ENCODE peak calls at places on chromosomes 6 and 20, in four cellular contexts. One of them, this sample, is unnamed.
A peak's percentile ranks its signal among the peaks of the same experiment; 100 is the strongest.

GRCh38 chr6:71080793-71081192 is 123.9 kb upstream of the B3GAT2 start:
- DNase-seq in fibroblast of lung: peak; percentile 57
- DNase-seq in HCT116: no peak
- DNase-seq in H9: no peak
- DNase-seq in this sample: peak; percentile 2

GRCh38 chr20:45343867-45344721 is 4.1 kb downstream of the SDC4 start:
- DNase-seq in fibroblast of lung: peak; percentile 93
- DNase-seq in HCT116: peak; percentile 72
- DNase-seq in H9: peak; percentile 51
- DNase-seq in this sample: peak; percentile 91

GRCh38 chr6:10505529-10505928 is 15.6 kb upstream of the GCNT2 start:
- DNase-seq in fibroblast of lung: no peak
- DNase-seq in HCT116: no peak
- DNase-seq in H9: no peak
- DNase-seq in this sample: no peak

GRCh38 chr6:2125158-2125557 is 120.2 kb downstream of the GMDS start:
- DNase-seq in fibroblast of lung: no peak
- DNase-seq in HCT116: no peak
- DNase-seq in H9: no peak
- DNase-seq in this sample: no peak

GRCh38 chr6:57006101-57006500 is 40.4 kb upstream of the KIAA1586 start:
- DNase-seq in fibroblast of lung: no peak
- DNase-seq in HCT116: no peak
- DNase-seq in H9: no peak
- DNase-seq in this sample: no peak

GRCh38 chr6:16511723-16512584 is 249.3 kb downstream of the ATXN1 start:
- DNase-seq in fibroblast of lung: no peak
- DNase-seq in HCT116: peak; percentile 71
- DNase-seq in H9: no peak
- DNase-seq in this sample: peak; percentile 14

GRCh38 chr6:121647905-121648304 is 212.5 kb downstream of the GJA1 start:
- DNase-seq in fibroblast of lung: peak; percentile 89
- DNase-seq in HCT116: no peak
- DNase-seq in H9: no peak
- DNase-seq in this sample: peak; percentile 12

GRCh38 chr20:24838551-24839530 is 110.2 kb upstream of the CST7 start:
- DNase-seq in fibroblast of lung: peak; percentile 42
- DNase-seq in HCT116: no peak
- DNase-seq in H9: no peak
- DNase-seq in this sample: peak; percentile 22

GRCh38 chr6:61886608-61887259 is 399.3 kb downstream of the KHDRBS2 start:
- DNase-seq in fibroblast of lung: no peak
- DNase-seq in HCT116: no peak
- DNase-seq in H9: no peak
- DNase-seq in this sample: no peak

GRCh38 chr6:160767019-160767646 is 65.1 kb downstream of the PLG start:
- DNase-seq in fibroblast of lung: peak; percentile 48
- DNase-seq in HCT116: no peak
- DNase-seq in H9: peak; percentile 82
- DNase-seq in this sample: peak; percentile 52

GRCh38 chr6:72646604-72647485 is 25.0 kb downstream of the KCNQ5 start:
- DNase-seq in fibroblast of lung: no peak
- DNase-seq in HCT116: no peak
- DNase-seq in H9: no peak
- DNase-seq in this sample: peak; percentile 53

GRCh38 chr6:35368038-35368887 is 25.9 kb downstream of the PPARD start:
- DNase-seq in fibroblast of lung: peak; percentile 84
- DNase-seq in HCT116: peak; percentile 93
- DNase-seq in H9: no peak
- DNase-seq in this sample: peak; percentile 46

GRCh38 chr6:138515657-138516056 is 16.4 kb upstream of the NHSL1 start:
- DNase-seq in fibroblast of lung: no peak
- DNase-seq in HCT116: no peak
- DNase-seq in H9: no peak
- DNase-seq in this sample: no peak

GRCh38 chr6:104580452-104580851 is 279.3 kb downstream of the HACE1 start:
- DNase-seq in fibroblast of lung: no peak
- DNase-seq in HCT116: no peak
- DNase-seq in H9: no peak
- DNase-seq in this sample: no peak

GRCh38 chr20:50520222-50520877 is 10.2 kb downstream of the PTPN1 start:
- DNase-seq in fibroblast of lung: no peak
- DNase-seq in HCT116: no peak
- DNase-seq in H9: no peak
- DNase-seq in this sample: no peak

GRCh38 chr6:105137388-105137787 is 42.4 kb downstream of the POPDC3 start:
- DNase-seq in fibroblast of lung: peak; percentile 17
- DNase-seq in HCT116: no peak
- DNase-seq in H9: no peak
- DNase-seq in this sample: peak; percentile 9

GRCh38 chr6:17093692-17094091 is 8.2 kb upstream of the STMND1 start:
- DNase-seq in fibroblast of lung: no peak
- DNase-seq in HCT116: no peak
- DNase-seq in H9: peak; percentile 40
- DNase-seq in this sample: no peak

GRCh38 chr6:27312146-27312949 is at the start of gene POM121L2:
- DNase-seq in fibroblast of lung: peak; percentile 36
- DNase-seq in HCT116: no peak
- DNase-seq in H9: peak; percentile 89
- DNase-seq in this sample: peak; percentile 73

GRCh38 chr6:34485321-34486060 is 19.6 kb downstream of the PACSIN1 start:
- DNase-seq in fibroblast of lung: no peak
- DNase-seq in HCT116: no peak
- DNase-seq in H9: no peak
- DNase-seq in this sample: no peak

GRCh38 chr6:105889902-105890301 is 196.2 kb upstream of the PRDM1 start:
- DNase-seq in fibroblast of lung: no peak
- DNase-seq in HCT116: no peak
- DNase-seq in H9: no peak
- DNase-seq in this sample: no peak

GRCh38 chr20:16518784-16519084 is 54.5 kb downstream of the KIF16B start:
- DNase-seq in fibroblast of lung: no peak
- DNase-seq in HCT116: no peak
- DNase-seq in H9: no peak
- DNase-seq in this sample: no peak

DNA sequence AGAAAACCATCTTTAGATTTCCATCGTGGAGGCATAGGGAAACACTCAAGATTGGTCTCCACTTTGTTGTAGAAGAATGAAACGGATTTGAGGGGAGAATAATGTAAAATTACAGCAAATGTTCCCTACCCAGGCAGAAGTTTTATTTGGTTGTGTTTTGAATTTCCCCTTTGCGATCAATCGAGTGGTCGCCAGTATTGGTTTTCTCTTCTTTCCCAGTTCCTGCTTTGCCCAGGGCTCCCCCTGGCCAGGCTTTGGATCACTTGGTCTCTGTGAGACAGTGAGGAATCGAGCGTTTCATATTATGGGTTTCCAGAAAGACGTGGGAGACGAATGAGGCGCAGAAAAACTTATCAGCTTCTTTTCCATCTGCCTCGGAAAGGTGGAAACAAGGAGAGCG is 7.3 kb upstream of the TBX18 start:
- DNase-seq in fibroblast of lung: no peak
- DNase-seq in HCT116: no peak
- DNase-seq in H9: peak; percentile 34
- DNase-seq in this sample: no peak
- H3K27me3 ChIP-seq in fibroblast of lung: peaks cover 62% of the 10 kb centered on the region
- H3K27me3 ChIP-seq in HCT116: peaks cover 2% of the 10 kb centered on the region
- H3K27me3 ChIP-seq in H9: peaks cover 68% of the 10 kb centered on the region
- H3K27me3 ChIP-seq in this sample: peaks cover 72% of the 10 kb centered on the region

GRCh38 chr6:46059608-46060007 is 43.9 kb upstream of the CLIC5 start:
- DNase-seq in fibroblast of lung: no peak
- DNase-seq in HCT116: no peak
- DNase-seq in H9: no peak
- DNase-seq in this sample: no peak
- H3K27me3 ChIP-seq in fibroblast of lung: no peaks in the 10 kb centered on the region
- H3K27me3 ChIP-seq in HCT116: no peaks in the 10 kb centered on the region
- H3K27me3 ChIP-seq in H9: no peaks in the 10 kb centered on the region
- H3K27me3 ChIP-seq in this sample: peaks cover 19% of the 10 kb centered on the region

GRCh38 chr6:170280689-170281045 is 10.2 kb downstream of the DLL1 start:
- DNase-seq in fibroblast of lung: no peak
- DNase-seq in HCT116: no peak
- DNase-seq in H9: no peak
- DNase-seq in this sample: no peak

GRCh38 chr6:170281331-170282292 is 9.3 kb downstream of the DLL1 start:
- DNase-seq in fibroblast of lung: no peak
- DNase-seq in HCT116: no peak
- DNase-seq in H9: no peak
- DNase-seq in this sample: no peak

GRCh38 chr6:170284126-170284773 is 6.6 kb downstream of the DLL1 start:
- DNase-seq in fibroblast of lung: no peak
- DNase-seq in HCT116: no peak
- DNase-seq in H9: no peak
- DNase-seq in this sample: no peak

GRCh38 chr6:170283212-170284081 is 7.4 kb downstream of the DLL1 start:
- DNase-seq in fibroblast of lung: no peak
- DNase-seq in HCT116: no peak
- DNase-seq in H9: no peak
- DNase-seq in this sample: no peak

DNA sequence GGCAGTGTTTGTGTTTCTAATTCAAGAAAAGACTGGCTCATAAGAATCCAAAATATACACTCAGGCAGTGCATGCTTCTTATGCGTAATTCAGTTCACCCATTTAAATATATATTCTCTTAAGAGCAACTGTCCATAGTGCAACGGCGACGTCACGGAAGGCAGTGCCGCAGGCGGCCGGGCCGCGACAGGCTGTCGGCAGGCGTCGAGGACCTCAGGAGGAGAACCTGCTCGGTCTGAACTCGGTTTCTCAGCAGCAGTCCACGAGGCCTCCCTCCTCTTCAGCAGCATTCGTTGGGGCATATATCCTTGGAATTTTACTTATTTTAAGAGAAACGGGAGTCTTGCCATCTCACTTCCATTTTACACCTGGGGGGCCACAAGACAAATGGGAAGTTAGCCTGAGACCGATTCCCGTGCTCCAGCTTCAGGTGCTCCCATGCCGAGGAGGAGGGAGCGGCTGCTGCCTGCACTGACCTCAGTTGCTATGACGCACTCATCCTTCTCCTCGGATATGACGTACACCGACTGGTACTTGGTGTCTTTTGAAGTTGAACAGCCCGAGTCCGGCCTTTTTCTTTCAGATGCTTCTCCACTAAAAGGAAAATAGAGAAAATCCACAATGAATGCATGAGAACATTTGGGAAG is 8.2 kb downstream of the DLL1 start:
- DNase-seq in fibroblast of lung: no peak
- DNase-seq in HCT116: no peak
- DNase-seq in H9: no peak
- DNase-seq in this sample: no peak
- H3K27me3 ChIP-seq in fibroblast of lung: no peaks in the 10 kb centered on the region
- H3K27me3 ChIP-seq in HCT116: no peaks in the 10 kb centered on the region
- H3K27me3 ChIP-seq in H9: peaks cover 11% of the 10 kb centered on the region
- H3K27me3 ChIP-seq in this sample: no peaks in the 10 kb centered on the region

GRCh38 chr6:32796848-32797776 is 19.7 kb downstream of the HLA-DOB start:
- DNase-seq in fibroblast of lung: peak; percentile 42
- DNase-seq in HCT116: peak; percentile 31
- DNase-seq in H9: peak; percentile 67
- DNase-seq in this sample: peak; percentile 54

GRCh38 chr6:32803416-32803815 is 13.4 kb downstream of the HLA-DOB start:
- DNase-seq in fibroblast of lung: no peak
- DNase-seq in HCT116: no peak
- DNase-seq in H9: no peak
- DNase-seq in this sample: no peak

GRCh38 chr6:32799740-32800139 is 17.1 kb downstream of the HLA-DOB start:
- DNase-seq in fibroblast of lung: no peak
- DNase-seq in HCT116: no peak
- DNase-seq in H9: no peak
- DNase-seq in this sample: no peak

GRCh38 chr6:32794510-32794909 is 22.3 kb downstream of the HLA-DOB start:
- DNase-seq in fibroblast of lung: no peak
- DNase-seq in HCT116: no peak
- DNase-seq in H9: no peak
- DNase-seq in this sample: no peak

DNA sequence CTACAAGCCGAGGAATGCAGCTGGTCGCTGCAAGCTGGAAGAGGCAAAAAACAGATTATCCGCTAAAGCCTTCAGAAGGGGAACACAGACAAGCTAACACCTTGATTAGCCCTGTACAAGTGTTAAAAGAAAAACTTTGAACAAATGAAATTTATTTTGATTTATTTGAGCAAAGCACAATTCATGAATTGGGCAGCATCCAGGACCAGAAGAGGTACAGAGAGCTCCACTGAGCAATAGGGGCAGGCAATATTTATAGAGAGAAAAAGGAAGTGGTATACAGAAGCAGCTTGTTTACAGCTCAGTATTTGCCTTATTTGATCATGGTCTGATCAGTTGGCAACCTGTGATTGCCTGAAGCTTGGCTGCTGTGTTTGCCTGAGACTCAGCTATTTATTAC is 17.6 kb downstream of the HLA-DOB start:
- DNase-seq in fibroblast of lung: no peak
- DNase-seq in HCT116: no peak
- DNase-seq in H9: no peak
- DNase-seq in this sample: no peak
- H3K27me3 ChIP-seq in fibroblast of lung: peaks cover 14% of the 10 kb centered on the region
- H3K27me3 ChIP-seq in HCT116: peaks cover 54% of the 10 kb centered on the region
- H3K27me3 ChIP-seq in H9: no peaks in the 10 kb centered on the region
- H3K27me3 ChIP-seq in this sample: no peaks in the 10 kb centered on the region

GRCh38 chr20:38700146-38700545 is 24.1 kb upstream of the SLC32A1 start:
- DNase-seq in fibroblast of lung: no peak
- DNase-seq in HCT116: no peak
- DNase-seq in H9: peak; percentile 52
- DNase-seq in this sample: no peak

GRCh38 chr20:38706482-38706881 is 17.8 kb upstream of the SLC32A1 start:
- DNase-seq in fibroblast of lung: no peak
- DNase-seq in HCT116: no peak
- DNase-seq in H9: peak; percentile 51
- DNase-seq in this sample: no peak

GRCh38 chr20:38704136-38704535 is 20.1 kb upstream of the SLC32A1 start:
- DNase-seq in fibroblast of lung: no peak
- DNase-seq in HCT116: no peak
- DNase-seq in H9: no peak
- DNase-seq in this sample: no peak

GRCh38 chr20:38700926-38701325 is 23.4 kb upstream of the SLC32A1 start:
- DNase-seq in fibroblast of lung: no peak
- DNase-seq in HCT116: no peak
- DNase-seq in H9: no peak
- DNase-seq in this sample: no peak

GRCh38 chr20:38703526-38703925 is 20.8 kb upstream of the SLC32A1 start:
- DNase-seq in fibroblast of lung: no peak
- DNase-seq in HCT116: no peak
- DNase-seq in H9: no peak
- DNase-seq in this sample: no peak
- H3K27me3 ChIP-seq in fibroblast of lung: peaks cover 8% of the 10 kb centered on the region
- H3K27me3 ChIP-seq in HCT116: peaks cover 62% of the 10 kb centered on the region
- H3K27me3 ChIP-seq in H9: no peaks in the 10 kb centered on the region
- H3K27me3 ChIP-seq in this sample: no peaks in the 10 kb centered on the region

GRCh38 chr6:41426888-41427641 is 91.7 kb downstream of the NCR2 start:
- DNase-seq in fibroblast of lung: no peak
- DNase-seq in HCT116: no peak
- DNase-seq in H9: no peak
- DNase-seq in this sample: no peak
- H3K27me3 ChIP-seq in fibroblast of lung: peaks cover 18% of the 10 kb centered on the region
- H3K27me3 ChIP-seq in HCT116: no peaks in the 10 kb centered on the region
- H3K27me3 ChIP-seq in H9: peaks cover 36% of the 10 kb centered on the region
- H3K27me3 ChIP-seq in this sample: no peaks in the 10 kb centered on the region